ENCODE peak calls at places on chromosomes 13 and 19, in seven cellular contexts. P is IMR-90, T is endothelial cell, S is fibroblast of pulmonary artery, D is Caco-2, O is endodermal cell, F is MCF 10A. E is an unnamed sample.

GRCh38 chr13:74134777-74135305 is 637 bp upstream of the KLF12 start:
- DNase-seq in T (peak), S (no peak), O (no peak), P (no peak), F (peak), D (peak), E (peak)

GRCh38 chr19:29526730-29527499 is 1.1 kb downstream of the VSTM2B start:
- DNase-seq in F (no peak), P (no peak), D (no peak), S (no peak), T (peak), O (peak), E (no peak)

GRCh38 chr19:47778954-47779351 is 450 bp downstream of the SELENOW start:
- DNase-seq in D (no peak), F (no peak), O (no peak), T (no peak), P (no peak), S (no peak), E (no peak)

GRCh38 chr19:4327252-4327876 is 11.3 kb downstream of the STAP2 start:
- DNase-seq in P (peak), T (peak), D (peak), O (peak), F (no peak), S (peak), E (peak)

GRCh38 chr13:29515372-29515771 is 80.1 kb downstream of the SLC7A1 start:
- DNase-seq in O (no peak), D (no peak), T (no peak), F (no peak), P (no peak), S (no peak), E (no peak)

GRCh38 chr19:39320948-39321831 is 527 bp upstream of the LRFN1 start:
- DNase-seq in D (no peak), F (no peak), T (no peak), P (no peak), S (no peak), O (peak), E (no peak)

GRCh38 chr13:38951525-38952313 is 38.9 kb downstream of the STOML3 start:
- DNase-seq in D (no peak), O (no peak), S (peak), T (no peak), P (no peak), F (peak), E (peak)

GRCh38 chr13:87975035-87975434 is 303.9 kb downstream of the SLITRK5 start:
- DNase-seq in S (peak), D (no peak), P (no peak), O (no peak), F (peak), T (no peak), E (no peak)

GRCh38 chr19:13729859-13730258 is 34.5 kb upstream of the MRI1 start:
- DNase-seq in D (no peak), F (no peak), P (peak), S (no peak), T (no peak), O (no peak), E (no peak)

GRCh38 chr13:28337196-28338045 is 157.5 kb downstream of the FLT1 start:
- DNase-seq in O (no peak), F (peak), T (no peak), S (peak), D (no peak), P (peak), E (peak)

GRCh38 chr19:40607311-40607871 is 6.2 kb downstream of the LTBP4 start:
- DNase-seq in D (peak), P (no peak), T (no peak), O (peak), F (peak), S (no peak), E (no peak)

GRCh38 chr13:61414136-61414535 is 1.5 kb downstream of the PCDH20 start:
- DNase-seq in P (no peak), O (peak), S (no peak), F (no peak), T (no peak), D (no peak), E (no peak)

GRCh38 chr19:11361037-11361770 is 6.0 kb downstream of the PLPPR2 start:
- DNase-seq in T (peak), D (peak), O (peak), P (no peak), S (no peak), F (no peak), E (no peak)

GRCh38 chr13:83153833-83154232 is 728.4 kb downstream of the SLITRK1 start:
- DNase-seq in F (no peak), P (no peak), O (no peak), S (peak), T (no peak), D (no peak), E (peak)

GRCh38 chr19:16830679-16831078 is 1.5 kb downstream of the SIN3B start:
- DNase-seq in D (no peak), O (no peak), F (peak), T (no peak), P (peak), S (peak), E (peak)

GRCh38 chr13:26017196-26017921 is 34.5 kb downstream of the SHISA2 start:
- DNase-seq in O (no peak), S (no peak), D (no peak), T (no peak), F (no peak), P (no peak), E (peak)

GRCh38 chr13:49540552-49540951 is 44.8 kb downstream of the PHF11 start:
- DNase-seq in T (no peak), P (peak), S (peak), O (no peak), F (peak), D (no peak), E (peak)

GRCh38 chr13:49669735-49670309 is 21.5 kb downstream of the EBPL start:
- DNase-seq in O (peak), F (peak), S (peak), P (peak), D (peak), T (peak), E (peak)

GRCh38 chr19:3411636-3412035 is 45.3 kb downstream of the NFIC start:
- DNase-seq in S (no peak), O (no peak), T (no peak), D (no peak), P (no peak), F (no peak), E (no peak)

GRCh38 chr19:8491574-8491973 is 10.9 kb downstream of the PRAM1 start:
- DNase-seq in O (peak), S (no peak), F (no peak), D (no peak), P (no peak), T (no peak), E (no peak)

GRCh38 chr19:3852614-3853254 is 16.1 kb downstream of the ZFR2 start:
- DNase-seq in P (peak), O (peak), S (peak), D (no peak), F (peak), T (no peak), E (peak)

GRCh38 chr19:39823693-39824092 is 10.3 kb downstream of the DYRK1B start:
- DNase-seq in D (no peak), S (no peak), O (no peak), T (no peak), P (no peak), F (no peak), E (no peak)

GRCh38 chr19:21166436-21166835 is 24.6 kb downstream of the ZNF431 start:
- DNase-seq in S (no peak), D (no peak), O (no peak), T (no peak), P (no peak), F (no peak), E (no peak)

GRCh38 chr13:95296326-95296939 is 4.8 kb downstream of the ABCC4 start:
- DNase-seq in S (peak), T (peak), O (peak), P (no peak), D (peak), F (peak), E (peak)

GRCh38 chr13:73984949-73985691 is 149.1 kb downstream of the KLF12 start:
- DNase-seq in P (no peak), F (no peak), D (no peak), O (peak), S (peak), T (no peak), E (peak)

GRCh38 chr19:19599190-19599535 is 19.3 kb downstream of the PBX4 start:
- DNase-seq in S (no peak), O (no peak), D (no peak), P (no peak), T (no peak), F (no peak), E (no peak)

GRCh38 chr19:32404213-32404938 is 1.2 kb upstream of the DPY19L3 start:
- DNase-seq in F (peak), D (peak), S (peak), T (peak), O (peak), P (no peak), E (no peak)

GRCh38 chr19:32233885-32234284 is 111.5 kb upstream of the ZNF507 start:
- DNase-seq in S (no peak), O (no peak), D (no peak), P (no peak), T (no peak), F (no peak), E (no peak)

GRCh38 chr13:42355841-42356575 is 84.1 kb downstream of the AKAP11 start:
- DNase-seq in F (no peak), O (no peak), D (no peak), S (no peak), T (no peak), P (no peak), E (peak)

GRCh38 chr13:113044431-113045114 is 61.0 kb upstream of the F7 start:
- DNase-seq in S (no peak), F (no peak), D (no peak), P (no peak), T (no peak), O (no peak), E (no peak)

GRCh38 chr13:28541966-28542365 is 47.0 kb upstream of the FLT1 start:
- DNase-seq in P (no peak), T (no peak), S (peak), O (no peak), D (no peak), F (no peak), E (peak)

DNA sequence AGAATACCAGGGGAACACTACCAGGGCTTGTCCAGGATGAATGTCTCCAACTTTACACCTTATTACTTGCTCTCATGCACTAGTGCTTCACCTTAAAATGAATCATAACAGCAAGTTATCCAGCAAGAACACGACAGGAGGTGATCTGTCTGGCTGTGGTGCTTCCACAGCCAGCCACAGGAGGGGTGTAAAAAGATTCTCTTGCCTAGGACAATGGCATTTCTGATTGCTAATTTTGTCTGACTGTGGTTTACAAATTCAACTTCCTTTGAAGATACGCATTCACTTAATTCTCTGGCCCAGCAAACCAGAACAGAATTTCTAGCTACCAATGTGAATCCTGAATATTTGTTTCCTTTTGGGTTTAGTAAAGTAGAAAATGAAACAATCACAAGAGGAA is 23.1 kb upstream of the COG3 start:
- DNase-seq in O (no peak), D (peak), S (peak), F (peak), T (no peak), P (peak), E (peak)
- TF ChIP-seq CTCF in O (peak), D (peak), S (peak), F (peak), T (no peak), P (no peak), E (peak)

GRCh38 chr13:93775027-93775426 is 548.4 kb downstream of the GPC6 start:
- DNase-seq in D (no peak), F (no peak), T (no peak), P (no peak), O (no peak), S (no peak), E (no peak)

GRCh38 chr13:93778548-93778947 is 551.9 kb downstream of the GPC6 start:
- DNase-seq in F (no peak), D (no peak), S (no peak), O (no peak), P (no peak), T (no peak), E (no peak)

GRCh38 chr13:93776936-93777335 is 550.3 kb downstream of the GPC6 start:
- DNase-seq in T (no peak), S (peak), D (no peak), F (no peak), O (no peak), P (peak), E (peak)

GRCh38 chr13:93777504-93777903 is 550.9 kb downstream of the GPC6 start:
- DNase-seq in D (no peak), F (no peak), P (no peak), S (no peak), O (no peak), T (no peak), E (no peak)

GRCh38 chr13:93775507-93776108 is 549.0 kb downstream of the GPC6 start:
- DNase-seq in P (peak), D (no peak), O (no peak), S (peak), F (peak), T (no peak), E (peak)
- TF ChIP-seq CTCF in P (no peak), D (no peak), O (no peak), S (no peak), F (no peak), T (no peak), E (no peak)

GRCh38 chr19:30738047-30738446 is 365.9 kb downstream of the ZNF536 start:
- DNase-seq in S (no peak), O (no peak), D (no peak), T (no peak), F (no peak), P (no peak), E (no peak)

GRCh38 chr19:30731596-30731995 is 359.4 kb downstream of the ZNF536 start:
- DNase-seq in D (no peak), O (no peak), T (no peak), P (no peak), S (no peak), F (no peak), E (no peak)

GRCh38 chr19:30739394-30739793 is 367.2 kb downstream of the ZNF536 start:
- DNase-seq in O (no peak), T (no peak), S (no peak), D (no peak), F (no peak), P (no peak), E (no peak)

DNA sequence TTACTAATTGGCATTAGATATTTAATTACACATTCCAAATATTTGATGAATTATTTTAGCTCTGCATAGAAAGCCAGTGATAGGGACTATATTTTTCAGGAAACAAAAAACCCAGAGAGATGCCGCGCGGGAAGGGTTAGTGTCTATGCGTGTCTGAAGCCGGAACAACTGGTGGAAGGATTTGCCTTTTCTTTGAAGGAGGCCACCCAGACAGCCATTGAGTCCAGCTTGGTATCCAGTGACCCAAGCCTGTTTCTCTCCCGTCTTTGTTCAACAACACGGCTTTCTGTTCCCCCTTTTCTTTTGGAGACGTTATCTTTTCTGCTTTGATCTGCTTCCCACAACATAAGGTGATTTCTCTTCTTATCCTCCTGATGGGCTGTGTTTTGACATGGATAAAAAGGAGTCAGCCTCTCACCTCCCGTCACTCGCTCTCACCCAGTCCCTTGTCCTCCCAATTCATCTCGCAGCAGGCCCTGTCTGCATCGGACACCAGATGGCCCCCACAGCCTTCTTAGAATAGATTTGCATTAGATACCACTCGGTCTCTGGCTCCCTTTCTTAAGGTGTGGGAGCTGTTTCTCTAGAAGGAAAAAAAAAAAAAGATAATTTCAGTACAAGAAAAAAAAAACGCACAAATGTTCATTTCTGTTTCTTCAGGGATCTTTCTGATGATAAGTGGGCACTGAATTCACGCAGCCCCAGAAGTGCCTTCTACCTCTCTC is 361.8 kb downstream of the ZNF536 start:
- DNase-seq in O (no peak), D (no peak), T (no peak), F (no peak), P (no peak), S (no peak), E (no peak)
- TF ChIP-seq CTCF in O (peak), D (no peak), T (no peak), F (no peak), P (no peak), S (no peak), E (no peak)

GRCh38 chr13:98447881-98448641 is 128.8 kb downstream of the STK24 start:
- DNase-seq in S (no peak), P (no peak), O (peak), D (no peak), F (no peak), T (peak), E (peak)
- TF ChIP-seq CTCF in S (peak), P (peak), O (peak), D (peak), F (no peak), T (peak), E (peak)

GRCh38 chr19:42872608-42873007 is 6.9 kb downstream of the PSG1 start:
- DNase-seq in O (no peak), P (no peak), S (no peak), T (no peak), D (no peak), F (no peak), E (no peak)
- TF ChIP-seq CTCF in O (no peak), P (no peak), S (peak), T (no peak), D (no peak), F (peak), E (no peak)

GRCh38 chr19:1956868-1957492 is 16.0 kb downstream of the CSNK1G2 start:
- DNase-seq in F (no peak), T (no peak), P (no peak), O (peak), S (no peak), D (no peak), E (no peak)
- TF ChIP-seq CTCF in F (no peak), T (no peak), P (no peak), O (peak), S (no peak), D (no peak), E (no peak)